ENCODE peak calls at places on chromosomes 4 and X, in ten cellular contexts. One of them, this sample, is unnamed.

GRCh38 chr4:88705223-88705622 is 7.6 kb upstream of the NAP1L5 start:
- DNase-seq in breast epithelium: no peak
- DNase-seq in stomach: no peak
- DNase-seq in prostate gland: no peak
- DNase-seq in spleen: no peak
- DNase-seq in upper lobe of left lung: no peak
- DNase-seq in K562: no peak
- DNase-seq in HCT116: no peak
- DNase-seq in H1: no peak
- DNase-seq in transverse colon: no peak
- DNase-seq in this sample: no peak

GRCh38 chr4:75432683-75433082 is 81.5 kb downstream of the RCHY1 start:
- DNase-seq in breast epithelium: no peak
- DNase-seq in stomach: no peak
- DNase-seq in prostate gland: no peak
- DNase-seq in spleen: no peak
- DNase-seq in upper lobe of left lung: no peak
- DNase-seq in K562: peak; percentile 10
- DNase-seq in HCT116: peak; percentile 21
- DNase-seq in H1: no peak
- DNase-seq in transverse colon: no peak
- DNase-seq in this sample: no peak

GRCh38 chr4:3720461-3720860 is 45.7 kb upstream of the ADRA2C start:
- DNase-seq in breast epithelium: no peak
- DNase-seq in stomach: no peak
- DNase-seq in prostate gland: no peak
- DNase-seq in spleen: no peak
- DNase-seq in upper lobe of left lung: no peak
- DNase-seq in K562: no peak
- DNase-seq in HCT116: no peak
- DNase-seq in H1: no peak
- DNase-seq in transverse colon: no peak
- DNase-seq in this sample: no peak

GRCh38 chrX:77640702-77641101 is 145.3 kb downstream of the ATRX start:
- DNase-seq in breast epithelium: no peak
- DNase-seq in stomach: no peak
- DNase-seq in prostate gland: no peak
- DNase-seq in spleen: no peak
- DNase-seq in upper lobe of left lung: no peak
- DNase-seq in K562: no peak
- DNase-seq in HCT116: no peak
- DNase-seq in H1: no peak
- DNase-seq in transverse colon: no peak
- DNase-seq in this sample: no peak

GRCh38 chr4:168139336-168139735 is 47.0 kb downstream of the ANXA10 start:
- DNase-seq in breast epithelium: no peak
- DNase-seq in stomach: no peak
- DNase-seq in prostate gland: no peak
- DNase-seq in spleen: no peak
- DNase-seq in upper lobe of left lung: no peak
- DNase-seq in K562: no peak
- DNase-seq in HCT116: no peak
- DNase-seq in H1: no peak
- DNase-seq in transverse colon: no peak
- DNase-seq in this sample: no peak

GRCh38 chr4:99655315-99656081 is 2.1 kb downstream of the C4orf54 start:
- DNase-seq in breast epithelium: no peak
- DNase-seq in stomach: peak; percentile 56
- DNase-seq in prostate gland: no peak
- DNase-seq in spleen: no peak
- DNase-seq in upper lobe of left lung: no peak
- DNase-seq in K562: no peak
- DNase-seq in HCT116: no peak
- DNase-seq in H1: no peak
- DNase-seq in transverse colon: no peak
- DNase-seq in this sample: peak; percentile 83

GRCh38 chrX:150504399-150505186 is 63.8 kb upstream of the MTM1 start:
- DNase-seq in breast epithelium: no peak
- DNase-seq in stomach: no peak
- DNase-seq in prostate gland: no peak
- DNase-seq in spleen: no peak
- DNase-seq in upper lobe of left lung: no peak
- DNase-seq in K562: no peak
- DNase-seq in HCT116: no peak
- DNase-seq in H1: no peak
- DNase-seq in transverse colon: no peak
- DNase-seq in this sample: no peak

GRCh38 chr4:75672461-75673026 is 667 bp downstream of the G3BP2 start:
- DNase-seq in breast epithelium: peak; percentile 52
- DNase-seq in stomach: peak; percentile 72
- DNase-seq in prostate gland: peak; percentile 81
- DNase-seq in spleen: peak; percentile 95
- DNase-seq in upper lobe of left lung: peak; percentile 91
- DNase-seq in K562: peak; percentile 56
- DNase-seq in HCT116: peak; percentile 22
- DNase-seq in H1: no peak
- DNase-seq in transverse colon: peak; percentile 80
- DNase-seq in this sample: peak; percentile 83

GRCh38 chr4:173635395-173635794 is 105.4 kb upstream of the HAND2 start:
- DNase-seq in breast epithelium: no peak
- DNase-seq in stomach: no peak
- DNase-seq in prostate gland: no peak
- DNase-seq in spleen: no peak
- DNase-seq in upper lobe of left lung: no peak
- DNase-seq in K562: no peak
- DNase-seq in HCT116: no peak
- DNase-seq in H1: no peak
- DNase-seq in transverse colon: no peak
- DNase-seq in this sample: no peak

GRCh38 chr4:110622841-110623709 is at the start of gene PITX2:
- DNase-seq in breast epithelium: peak; percentile 61
- DNase-seq in stomach: no peak
- DNase-seq in prostate gland: peak; percentile 45
- DNase-seq in spleen: peak; percentile 73
- DNase-seq in upper lobe of left lung: peak; percentile 92
- DNase-seq in K562: peak; percentile 51
- DNase-seq in HCT116: peak; percentile 92
- DNase-seq in H1: peak; percentile 97
- DNase-seq in transverse colon: peak; percentile 95
- DNase-seq in this sample: peak; percentile 70

GRCh38 chr4:109826719-109827118 is 1.1 kb upstream of the RRH start:
- DNase-seq in breast epithelium: no peak
- DNase-seq in stomach: no peak
- DNase-seq in prostate gland: no peak
- DNase-seq in spleen: no peak
- DNase-seq in upper lobe of left lung: no peak
- DNase-seq in K562: peak; percentile 25
- DNase-seq in HCT116: no peak
- DNase-seq in H1: no peak
- DNase-seq in transverse colon: no peak
- DNase-seq in this sample: no peak

GRCh38 chr4:124535004-124535403 is 177.5 kb downstream of the ANKRD50 start:
- DNase-seq in breast epithelium: no peak
- DNase-seq in stomach: no peak
- DNase-seq in prostate gland: no peak
- DNase-seq in spleen: no peak
- DNase-seq in upper lobe of left lung: no peak
- DNase-seq in K562: no peak
- DNase-seq in HCT116: no peak
- DNase-seq in H1: no peak
- DNase-seq in transverse colon: no peak
- DNase-seq in this sample: no peak

GRCh38 chrX:112163916-112164315 is 81.3 kb upstream of the TRPC5 start:
- DNase-seq in breast epithelium: no peak
- DNase-seq in stomach: no peak
- DNase-seq in prostate gland: no peak
- DNase-seq in spleen: no peak
- DNase-seq in upper lobe of left lung: no peak
- DNase-seq in K562: no peak
- DNase-seq in HCT116: no peak
- DNase-seq in H1: no peak
- DNase-seq in transverse colon: no peak
- DNase-seq in this sample: no peak

GRCh38 chrX:72169008-72169728 is 12.4 kb upstream of the PIN4 start:
- DNase-seq in breast epithelium: no peak
- DNase-seq in stomach: no peak
- DNase-seq in prostate gland: no peak
- DNase-seq in spleen: no peak
- DNase-seq in upper lobe of left lung: no peak
- DNase-seq in K562: no peak
- DNase-seq in HCT116: no peak
- DNase-seq in H1: no peak
- DNase-seq in transverse colon: no peak
- DNase-seq in this sample: no peak

GRCh38 chr4:85474818-85475630 is at the start of gene ARHGAP24:
- DNase-seq in breast epithelium: peak; percentile 73
- DNase-seq in stomach: peak; percentile 91
- DNase-seq in prostate gland: peak; percentile 81
- DNase-seq in spleen: peak; percentile 95
- DNase-seq in upper lobe of left lung: peak; percentile 88
- DNase-seq in K562: peak; percentile 11
- DNase-seq in HCT116: peak; percentile 70
- DNase-seq in H1: peak; percentile 73
- DNase-seq in transverse colon: peak; percentile 78
- DNase-seq in this sample: peak; percentile 91

DNA sequence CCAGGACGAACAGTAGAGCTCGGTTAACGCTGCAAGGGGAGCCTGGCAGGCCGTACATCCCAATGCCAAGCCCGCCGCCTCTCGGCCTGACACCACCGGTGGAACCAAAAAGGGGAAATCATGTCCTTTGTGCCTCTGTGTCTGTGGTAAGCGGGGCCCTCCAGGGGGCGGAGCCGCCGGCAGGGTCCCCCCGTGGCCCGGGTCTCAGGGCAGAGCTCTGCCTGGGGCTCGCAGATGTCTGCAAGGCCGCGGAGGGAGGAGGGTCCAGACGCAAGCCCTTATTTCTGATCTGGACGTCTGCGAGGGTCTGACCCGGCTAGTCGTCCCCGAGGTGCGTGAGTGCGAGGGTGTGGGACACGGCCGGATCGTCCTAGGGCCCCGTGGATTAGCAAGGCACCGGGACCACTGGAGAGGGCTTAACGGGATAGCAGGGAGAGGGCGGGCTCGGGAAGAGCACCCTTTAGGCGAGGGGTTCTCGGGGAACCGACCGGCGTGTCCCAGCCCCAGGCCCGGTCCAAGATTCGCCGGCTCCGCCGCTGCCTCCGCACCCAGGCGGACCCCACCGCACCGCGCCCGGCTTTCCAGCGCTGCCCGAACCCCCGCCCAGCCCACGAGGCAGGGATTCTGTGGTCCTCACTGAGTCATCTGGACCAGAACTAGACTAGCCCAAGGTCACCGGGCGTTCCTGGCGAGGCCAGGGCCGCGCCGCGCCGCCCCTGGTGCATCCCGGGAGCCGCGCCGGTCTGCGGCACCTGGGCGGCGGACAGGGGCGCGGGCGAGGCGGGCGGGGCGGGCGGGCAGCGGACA is 858 bp upstream of the FAM193A start:
- DNase-seq in breast epithelium: peak; percentile 35
- DNase-seq in stomach: peak; percentile 35
- DNase-seq in prostate gland: peak; percentile 12
- DNase-seq in spleen: peak; percentile 93
- DNase-seq in upper lobe of left lung: peak; percentile 89
- DNase-seq in K562: peak; percentile 59
- DNase-seq in HCT116: no peak
- DNase-seq in H1: no peak
- DNase-seq in transverse colon: peak; percentile 53
- DNase-seq in this sample: peak; percentile 80
- TF ChIP-seq CTCF in breast epithelium: no peak
- TF ChIP-seq CTCF in stomach: no peak
- TF ChIP-seq CTCF in prostate gland: peak; percentile 25
- TF ChIP-seq CTCF in spleen: no peak
- TF ChIP-seq CTCF in upper lobe of left lung: no peak
- TF ChIP-seq CTCF in K562: peak; percentile 19
- TF ChIP-seq CTCF in HCT116: no peak
- TF ChIP-seq CTCF in H1: peak; percentile 4
- TF ChIP-seq CTCF in transverse colon: no peak
- TF ChIP-seq CTCF in this sample: no peak

GRCh38 chr4:129093173-129093974 is at the start of gene SCLT1:
- DNase-seq in breast epithelium: peak; percentile 97
- DNase-seq in stomach: peak; percentile 100
- DNase-seq in prostate gland: peak; percentile 99
- DNase-seq in spleen: peak; percentile 100
- DNase-seq in upper lobe of left lung: peak; percentile 99
- DNase-seq in K562: peak; percentile 93
- DNase-seq in HCT116: peak; percentile 97
- DNase-seq in H1: peak; percentile 92
- DNase-seq in transverse colon: peak; percentile 100
- DNase-seq in this sample: peak; percentile 99
- TF ChIP-seq POLR2A in breast epithelium: no peak
- TF ChIP-seq POLR2A in stomach: no peak
- TF ChIP-seq POLR2A in prostate gland: peak; percentile 93
- TF ChIP-seq POLR2A in spleen: peak; percentile 75
- TF ChIP-seq POLR2A in upper lobe of left lung: peak; percentile 92
- TF ChIP-seq POLR2A in K562: peak; percentile 95
- TF ChIP-seq POLR2A in HCT116: peak; percentile 33
- TF ChIP-seq POLR2A in H1: peak; percentile 88
- TF ChIP-seq POLR2A in transverse colon: peak; percentile 95
- TF ChIP-seq POLR2A in this sample: peak; percentile 84

GRCh38 chr4:144748814-144749555 is 103.0 kb downstream of the HHIP start:
- DNase-seq in breast epithelium: no peak
- DNase-seq in stomach: no peak
- DNase-seq in prostate gland: no peak
- DNase-seq in spleen: no peak
- DNase-seq in upper lobe of left lung: no peak
- DNase-seq in K562: no peak
- DNase-seq in HCT116: no peak
- DNase-seq in H1: no peak
- DNase-seq in transverse colon: no peak
- DNase-seq in this sample: no peak
- TF ChIP-seq POLR2AphosphoS5 in breast epithelium: no peak
- TF ChIP-seq POLR2AphosphoS5 in stomach: no peak
- TF ChIP-seq POLR2AphosphoS5 in prostate gland: no peak
- TF ChIP-seq POLR2AphosphoS5 in spleen: no peak
- TF ChIP-seq POLR2AphosphoS5 in upper lobe of left lung: no peak
- TF ChIP-seq POLR2AphosphoS5 in K562: no peak
- TF ChIP-seq POLR2AphosphoS5 in HCT116: no peak
- TF ChIP-seq POLR2AphosphoS5 in H1: no peak
- TF ChIP-seq POLR2AphosphoS5 in transverse colon: no peak
- TF ChIP-seq POLR2AphosphoS5 in this sample: no peak

DNA sequence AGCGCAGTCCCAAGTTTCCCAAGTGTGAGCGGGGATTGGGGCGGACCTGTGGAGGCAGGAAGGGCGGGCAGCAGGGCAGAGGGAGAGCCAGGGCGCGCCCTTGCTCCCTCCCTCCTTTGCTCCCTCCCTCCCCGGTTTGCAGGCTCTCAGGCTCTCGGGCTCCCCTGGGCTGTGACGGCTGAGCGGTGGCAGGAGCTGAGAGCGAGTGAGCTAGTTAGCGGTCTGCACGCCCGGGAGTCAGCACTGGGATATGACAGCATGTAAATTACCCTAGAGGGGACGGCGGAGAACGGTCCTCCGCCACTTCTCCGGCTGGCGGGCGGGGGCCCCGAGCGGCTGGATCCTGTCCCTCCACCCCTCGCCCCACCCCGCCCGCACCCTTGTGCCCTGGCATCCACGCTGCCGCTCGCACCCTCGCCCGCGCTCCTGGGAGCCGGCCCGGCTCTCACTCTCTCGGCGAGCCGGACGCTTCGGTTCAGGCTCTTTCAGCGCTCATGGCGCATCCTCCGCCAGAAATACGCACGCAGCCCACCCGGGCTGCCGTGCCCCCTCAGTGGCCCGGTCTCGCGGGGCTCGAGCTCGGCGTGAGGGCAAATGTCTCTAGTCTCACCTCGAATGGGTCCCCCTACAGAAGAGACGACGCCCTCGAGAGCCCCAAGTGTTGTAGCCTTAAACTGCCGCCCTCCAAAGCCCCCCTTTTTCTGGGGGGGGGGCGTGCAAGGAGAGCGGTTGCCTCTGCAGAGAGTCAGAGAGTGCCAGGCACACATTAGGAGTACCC is at the start of gene TSC22D3:
- DNase-seq in breast epithelium: peak; percentile 67
- DNase-seq in stomach: peak; percentile 83
- DNase-seq in prostate gland: peak; percentile 74
- DNase-seq in spleen: peak; percentile 87
- DNase-seq in upper lobe of left lung: peak; percentile 87
- DNase-seq in K562: peak; percentile 48
- DNase-seq in HCT116: peak; percentile 29
- DNase-seq in H1: no peak
- DNase-seq in transverse colon: peak; percentile 81
- DNase-seq in this sample: peak; percentile 94
- TF ChIP-seq CTCF in breast epithelium: no peak
- TF ChIP-seq CTCF in stomach: no peak
- TF ChIP-seq CTCF in prostate gland: peak; percentile 26
- TF ChIP-seq CTCF in spleen: no peak
- TF ChIP-seq CTCF in upper lobe of left lung: peak; percentile 29
- TF ChIP-seq CTCF in K562: peak; percentile 41
- TF ChIP-seq CTCF in HCT116: peak; percentile 6
- TF ChIP-seq CTCF in H1: no peak
- TF ChIP-seq CTCF in transverse colon: no peak
- TF ChIP-seq CTCF in this sample: no peak

This sample was measured in sigmoid colon.